ENCODE peak calls at places on chromosome 20, in seven cellular contexts. F is neural progenitor cell, M is mammary epithelial cell, C is HepG2, W is PC-9, H is hepatocyte, J is fibroblast of lung. Z is an unnamed sample.

GRCh38 chr20:63540417-63541186 is 3.4 kb upstream of the PTK6 start:
- DNase-seq in F (no peak), M (no peak), C (no peak), W (no peak), H (no peak), J (no peak), Z (peak; percentile 41)

GRCh38 chr20:32685541-32686529 is 12.1 kb upstream of the C20orf203 start:
- DNase-seq in F (peak; percentile 56), M (no peak), C (peak; percentile 100), W (no peak), H (peak; percentile 84), J (peak; percentile 84), Z (no peak)

GRCh38 chr20:64222273-64222672 is 33.3 kb upstream of the PCMTD2 start:
- DNase-seq in F (no peak), M (peak; percentile 91), C (no peak), W (peak; percentile 86), H (peak; percentile 27), J (peak; percentile 10), Z (peak; percentile 28)

GRCh38 chr20:19683168-19683567 is 74.9 kb upstream of the RIN2 start:
- DNase-seq in F (no peak), M (no peak), C (no peak), W (no peak), H (no peak), J (no peak), Z (no peak)

GRCh38 chr20:10297223-10297622 is 78.6 kb downstream of the SNAP25 start:
- DNase-seq in F (no peak), M (no peak), C (no peak), W (no peak), H (no peak), J (no peak), Z (no peak)

GRCh38 chr20:35511814-35512420 is 17.5 kb downstream of the C20orf173 start:
- DNase-seq in F (peak; percentile 35), M (peak; percentile 15), C (peak; percentile 53), W (no peak), H (peak; percentile 46), J (peak; percentile 67), Z (peak; percentile 68)

GRCh38 chr20:11267762-11268335 is 594.0 kb upstream of the JAG1 start:
- DNase-seq in F (no peak), M (no peak), C (no peak), W (no peak), H (no peak), J (no peak), Z (no peak)

GRCh38 chr20:47703748-47704147 is 81.5 kb downstream of the SULF2 start:
- DNase-seq in F (no peak), M (no peak), C (no peak), W (no peak), H (no peak), J (no peak), Z (no peak)

GRCh38 chr20:20413801-20414200 is 45.9 kb downstream of the INSM1 start:
- DNase-seq in F (peak; percentile 62), M (no peak), C (no peak), W (no peak), H (no peak), J (no peak), Z (no peak)

GRCh38 chr20:45041464-45042337 is 59.2 kb downstream of the KCNS1 start:
- DNase-seq in F (no peak), M (peak; percentile 83), C (no peak), W (peak; percentile 94), H (peak; percentile 18), J (peak; percentile 37), Z (peak; percentile 80)

GRCh38 chr20:17643531-17644188 is 38.4 kb downstream of the RRBP1 start:
- DNase-seq in F (no peak), M (no peak), C (no peak), W (no peak), H (no peak), J (no peak), Z (no peak)

GRCh38 chr20:45355685-45356084 is 7.3 kb upstream of the SYS1 start:
- DNase-seq in F (no peak), M (no peak), C (no peak), W (no peak), H (no peak), J (no peak), Z (no peak)

GRCh38 chr20:19522080-19522801 is 235.8 kb upstream of the RIN2 start:
- DNase-seq in F (no peak), M (no peak), C (no peak), W (no peak), H (no peak), J (no peak), Z (no peak)

GRCh38 chr20:21709535-21709904 is 4.1 kb downstream of the PAX1 start:
- DNase-seq in F (no peak), M (no peak), C (no peak), W (no peak), H (no peak), J (no peak), Z (no peak)

GRCh38 chr20:21712443-21713059 is 7.1 kb downstream of the PAX1 start:
- DNase-seq in F (peak; percentile 37), M (no peak), C (no peak), W (no peak), H (no peak), J (no peak), Z (no peak)

GRCh38 chr20:21708738-21709534 is 3.5 kb downstream of the PAX1 start:
- DNase-seq in F (no peak), M (no peak), C (no peak), W (no peak), H (no peak), J (no peak), Z (no peak)

GRCh38 chr20:21710341-21710740 is 4.9 kb downstream of the PAX1 start:
- DNase-seq in F (no peak), M (no peak), C (no peak), W (no peak), H (no peak), J (no peak), Z (no peak)

GRCh38 chr20:21710863-21711431 is 5.5 kb downstream of the PAX1 start:
- DNase-seq in F (no peak), M (no peak), C (no peak), W (no peak), H (no peak), J (no peak), Z (no peak)
- TF ChIP-seq EZH2 in F (peak; percentile 62), M (no peak), C (no peak), W (no peak), H (no peak), J (no peak), Z (no peak)

GRCh38 chr20:38724603-38725457 is 544 bp downstream of the SLC32A1 start:
- DNase-seq in F (peak; percentile 71), M (no peak), C (no peak), W (no peak), H (no peak), J (no peak), Z (no peak)

GRCh38 chr20:38722708-38723068 is 1.6 kb upstream of the SLC32A1 start:
- DNase-seq in F (peak; percentile 59), M (no peak), C (no peak), W (no peak), H (no peak), J (no peak), Z (no peak)

GRCh38 chr20:38723982-38724602 is at the start of gene SLC32A1:
- DNase-seq in F (peak; percentile 71), M (no peak), C (no peak), W (no peak), H (peak; percentile 34), J (no peak), Z (no peak)

GRCh38 chr20:38725458-38725958 is 1.2 kb downstream of the SLC32A1 start:
- DNase-seq in F (no peak), M (no peak), C (no peak), W (no peak), H (no peak), J (no peak), Z (no peak)

GRCh38 chr20:38723069-38723981 is 961 bp upstream of the SLC32A1 start:
- DNase-seq in F (peak; percentile 57), M (peak; percentile 41), C (no peak), W (no peak), H (no peak), J (peak; percentile 23), Z (no peak)
- H2AFZ ChIP-seq in F (peak overlapping the region; percentile 91), M (no peak overlapping the region), C (no peak overlapping the region), W (no peak overlapping the region), H (peak overlapping the region; percentile 35), J (no peak overlapping the region), Z (no peak overlapping the region)

DNA sequence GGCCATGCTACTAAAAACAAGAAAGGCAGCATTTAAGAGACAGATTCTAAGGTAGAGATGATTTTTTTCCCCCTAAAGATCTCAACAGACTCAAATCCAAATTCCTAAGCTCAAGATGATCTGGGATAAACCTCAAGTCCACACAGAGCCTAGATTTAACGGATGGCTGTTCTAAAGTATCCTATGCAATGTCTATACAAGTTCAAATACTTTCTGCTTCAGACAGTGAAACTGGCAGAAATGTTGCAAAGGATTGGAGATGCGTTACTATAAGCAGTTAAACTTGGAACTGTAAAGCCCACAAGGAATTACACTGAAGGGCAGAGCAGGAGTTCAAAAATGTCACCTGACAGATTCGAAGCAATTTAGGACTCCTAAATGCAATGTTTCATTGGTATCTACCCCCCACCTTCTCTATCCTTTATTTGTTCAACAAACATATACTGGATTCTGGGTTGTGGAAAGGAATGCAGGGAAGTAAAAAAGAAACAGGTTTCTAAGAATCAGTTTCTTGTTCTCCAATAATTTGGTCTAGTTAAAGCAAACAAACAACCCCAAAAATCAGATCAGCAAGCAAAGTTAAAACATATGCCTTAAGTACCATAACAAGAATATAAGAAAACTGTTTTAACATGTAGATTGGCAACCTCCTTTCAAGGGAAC is 1.6 kb downstream of the DNAAF9 start:
- DNase-seq in F (no peak), M (peak; percentile 1), C (peak; percentile 43), W (no peak), H (no peak), J (peak; percentile 5), Z (no peak)
- TF ChIP-seq EZH2 in F (no peak), M (no peak), C (no peak), W (no peak), H (no peak), J (no peak), Z (no peak)

GRCh38 chr20:12982098-12982497 is 26.7 kb upstream of the SPTLC3 start:
- DNase-seq in F (no peak), M (peak; percentile 8), C (no peak), W (no peak), H (no peak), J (no peak), Z (peak; percentile 39)

GRCh38 chr20:12984069-12984765 is 24.6 kb upstream of the SPTLC3 start:
- DNase-seq in F (no peak), M (no peak), C (no peak), W (no peak), H (peak; percentile 11), J (no peak), Z (peak; percentile 7)

GRCh38 chr20:12987261-12987660 is 21.5 kb upstream of the SPTLC3 start:
- DNase-seq in F (no peak), M (no peak), C (no peak), W (no peak), H (no peak), J (no peak), Z (no peak)

GRCh38 chr20:12989586-12989985 is 19.2 kb upstream of the SPTLC3 start:
- DNase-seq in F (no peak), M (no peak), C (no peak), W (no peak), H (no peak), J (no peak), Z (no peak)

DNA sequence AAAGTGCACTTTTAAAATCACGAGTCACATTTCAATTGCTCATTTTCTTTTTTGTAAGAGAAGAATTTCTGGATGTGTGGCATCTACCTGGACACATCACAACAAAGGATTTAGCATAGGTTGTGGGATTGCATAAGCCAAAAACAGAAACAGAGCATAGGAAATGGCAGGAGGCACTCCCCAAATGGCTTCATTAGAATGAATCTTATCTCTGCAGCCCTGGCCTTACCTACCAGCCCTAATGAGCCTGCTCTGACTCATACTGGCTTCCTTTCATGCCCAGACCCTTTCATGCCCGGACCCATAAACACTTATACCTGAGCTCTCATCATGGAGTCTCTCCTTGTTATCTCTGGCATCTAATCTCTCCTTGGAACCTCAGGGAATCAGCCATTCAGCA is 23.9 kb upstream of the SPTLC3 start:
- DNase-seq in F (no peak), M (peak; percentile 82), C (no peak), W (peak; percentile 49), H (no peak), J (no peak), Z (peak; percentile 71)
- H2AFZ ChIP-seq in F (no peak overlapping the region), M (peak overlapping the region; percentile 84), C (no peak overlapping the region), W (peak overlapping the region; percentile 12), H (no peak overlapping the region), J (no peak overlapping the region), Z (peak overlapping the region; percentile 19)

Z was measured in PC-3.